ENCODE peak calls at places on chromosomes 1 and 21, in five cellular contexts. O is AG10803, T is lung, K is coronary artery, L is neural progenitor cell. M is an unnamed sample.

GRCh38 chr1:37362990-37363389 is 111.4 kb upstream of the ZC3H12A start:
- DNase-seq in O (no peak), T (no peak), K (no peak), L (peak), M (no peak)

GRCh38 chr1:89973481-89974127 is 21.3 kb upstream of the ZNF326 start:
- DNase-seq in O (no peak), T (no peak), K (no peak), L (no peak), M (no peak)

GRCh38 chr21:44315691-44316208 is 15.9 kb downstream of the PFKL start:
- DNase-seq in O (no peak), T (no peak), K (no peak), L (no peak), M (no peak)

GRCh38 chr1:227938911-227939790 is 8.6 kb downstream of the WNT9A start:
- DNase-seq in O (no peak), T (no peak), K (no peak), L (no peak), M (no peak)

GRCh38 chr1:155983191-155984023 is 5.1 kb upstream of the ARHGEF2 start:
- DNase-seq in O (peak), T (peak), K (no peak), L (peak), M (peak)

GRCh38 chr1:197737916-197738315 is 37.4 kb downstream of the DENND1B start:
- DNase-seq in O (no peak), T (no peak), K (no peak), L (no peak), M (no peak)

GRCh38 chr1:193190096-193190744 is 3.8 kb upstream of the B3GALT2 start:
- DNase-seq in O (peak), T (no peak), K (no peak), L (no peak), M (no peak)

GRCh38 chr1:219236095-219236494 is 62.4 kb downstream of the LYPLAL1 start:
- DNase-seq in O (no peak), T (no peak), K (no peak), L (no peak), M (no peak)

GRCh38 chr1:229844675-229845074 is 218.6 kb downstream of the URB2 start:
- DNase-seq in O (no peak), T (peak), K (no peak), L (no peak), M (peak)

GRCh38 chr1:152111515-152111968 is 3.7 kb downstream of the TCHH start:
- DNase-seq in O (peak), T (no peak), K (no peak), L (peak), M (no peak)

GRCh38 chr21:31732891-31733520 is 1.1 kb upstream of the SCAF4 start:
- DNase-seq in O (peak), T (no peak), K (no peak), L (peak), M (no peak)

GRCh38 chr21:44579056-44579832 is 1.2 kb downstream of the KRTAP10-5 start:
- DNase-seq in O (no peak), T (peak), K (no peak), L (no peak), M (no peak)

GRCh38 chr1:112982853-112983539 is 27.0 kb upstream of the SLC16A1 start:
- DNase-seq in O (no peak), T (no peak), K (no peak), L (no peak), M (no peak)

GRCh38 chr1:246772686-246773085 is 48.5 kb downstream of the SCCPDH start:
- DNase-seq in O (no peak), T (no peak), K (no peak), L (no peak), M (no peak)

GRCh38 chr21:33394260-33394659 is 9.0 kb upstream of the IFNGR2 start:
- DNase-seq in O (peak), T (peak), K (no peak), L (no peak), M (no peak)

GRCh38 chr21:44076316-44076715 is 30.9 kb upstream of the PWP2 start:
- DNase-seq in O (no peak), T (no peak), K (no peak), L (no peak), M (no peak)

GRCh38 chr1:5992034-5992813 is at the start of gene NPHP4:
- DNase-seq in O (peak), T (peak), K (peak), L (peak), M (peak)

GRCh38 chr1:112395261-112395831 is 668 bp upstream of the CTTNBP2NL start:
- DNase-seq in O (peak), T (no peak), K (no peak), L (peak), M (no peak)

GRCh38 chr1:50529510-50529909 is 106.3 kb upstream of the DMRTA2 start:
- DNase-seq in O (no peak), T (no peak), K (no peak), L (no peak), M (no peak)

GRCh38 chr1:10561955-10562354 is 87.2 kb downstream of the PEX14 start:
- DNase-seq in O (no peak), T (no peak), K (no peak), L (no peak), M (no peak)
- TF ChIP-seq CTCF in O (peak), T (no peak), K (no peak), L (peak), M (peak)

DNA sequence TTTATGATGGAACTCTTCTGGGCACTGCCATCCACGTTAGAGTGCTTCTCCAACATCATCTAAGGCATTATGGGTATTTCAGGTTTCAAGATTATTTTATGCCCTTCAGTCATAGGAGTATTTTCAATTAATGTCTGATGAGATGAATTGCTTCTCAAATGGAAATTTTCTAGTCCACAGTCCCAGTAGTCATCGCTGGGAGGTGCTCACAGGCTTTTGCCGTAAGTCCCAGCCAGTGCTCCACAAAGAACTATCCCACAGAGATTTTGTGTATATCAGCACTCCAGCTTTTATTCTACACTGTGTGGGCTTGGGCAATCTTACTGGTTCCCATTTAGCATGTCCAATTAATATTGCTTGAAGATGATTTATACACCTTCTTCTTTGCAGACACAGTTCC is 61.0 kb downstream of the SMYD2 start:
- DNase-seq in O (no peak), T (no peak), K (no peak), L (no peak), M (no peak)
- TF ChIP-seq CTCF in O (no peak), T (no peak), K (no peak), L (peak), M (no peak)

GRCh38 chr1:66750578-66750977 is 1.7 kb upstream of the DYNLT5 start:
- DNase-seq in O (no peak), T (no peak), K (no peak), L (no peak), M (no peak)

GRCh38 chr1:66751160-66751559 is 1.1 kb upstream of the DYNLT5 start:
- DNase-seq in O (no peak), T (no peak), K (no peak), L (no peak), M (no peak)

GRCh38 chr1:66752671-66753371 is 562 bp downstream of the DYNLT5 start:
- DNase-seq in O (no peak), T (no peak), K (no peak), L (peak), M (no peak)

GRCh38 chr1:66747500-66747899 is 4.8 kb upstream of the DYNLT5 start:
- DNase-seq in O (peak), T (no peak), K (no peak), L (no peak), M (no peak)

GRCh38 chr1:66752000-66752592 is at the start of gene DYNLT5:
- DNase-seq in O (peak), T (peak), K (peak), L (peak), M (no peak)
- TF ChIP-seq CTCF in O (peak), T (no peak), K (no peak), L (peak), M (no peak)

GRCh38 chr1:181659348-181659957 is 176.1 kb downstream of the CACNA1E start:
- DNase-seq in O (no peak), T (no peak), K (no peak), L (no peak), M (no peak)

GRCh38 chr1:181661569-181661968 is 178.3 kb downstream of the CACNA1E start:
- DNase-seq in O (no peak), T (no peak), K (no peak), L (no peak), M (no peak)

GRCh38 chr1:181655756-181656155 is 172.4 kb downstream of the CACNA1E start:
- DNase-seq in O (no peak), T (no peak), K (no peak), L (no peak), M (no peak)

GRCh38 chr1:181660621-181661020 is 177.3 kb downstream of the CACNA1E start:
- DNase-seq in O (no peak), T (no peak), K (no peak), L (no peak), M (no peak)

DNA sequence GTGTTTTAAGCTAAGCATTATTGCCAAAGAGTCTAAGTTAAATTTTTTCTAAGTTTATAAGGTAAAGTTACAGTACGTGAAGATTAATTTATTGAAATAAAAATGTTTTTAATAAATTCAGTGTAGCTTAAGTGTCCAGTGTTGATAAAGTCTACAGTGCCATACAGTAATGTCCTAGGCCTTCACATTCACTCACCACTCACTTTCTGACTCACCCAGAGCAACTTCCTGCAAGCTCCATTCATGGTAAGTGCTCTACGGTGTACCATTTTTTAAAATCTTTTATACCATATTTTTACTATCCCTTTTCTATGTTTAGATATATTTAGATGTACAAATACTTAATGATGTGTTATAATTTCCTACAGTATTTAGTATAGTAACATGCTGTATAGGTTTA is 173.2 kb downstream of the CACNA1E start:
- DNase-seq in O (no peak), T (no peak), K (no peak), L (no peak), M (no peak)
- TF ChIP-seq CTCF in O (no peak), T (no peak), K (no peak), L (no peak), M (no peak)

GRCh38 chr1:167516404-167517388 is 1.6 kb downstream of the CD247 start:
- DNase-seq in O (no peak), T (no peak), K (no peak), L (no peak), M (no peak)
- TF ChIP-seq CTCF in O (no peak), T (no peak), K (no peak), L (no peak), M (no peak)